ENCODE peak calls at places on chromosome 13, in five cellular contexts. One of them, this sample, is unnamed.

GRCh38 chr13:106088094-106088493 is 447.4 kb downstream of the EFNB2 start:
- DNase-seq in fibroblast of lung: peak; percentile 86
- DNase-seq in PC-9: no peak
- DNase-seq in SJSA1: no peak
- DNase-seq in CD8-positive, alpha-beta memory T cell: no peak
- DNase-seq in this sample: no peak

GRCh38 chr13:113453962-113454361 is 674 bp upstream of the ADPRHL1 start:
- DNase-seq in fibroblast of lung: peak; percentile 26
- DNase-seq in PC-9: no peak
- DNase-seq in SJSA1: no peak
- DNase-seq in CD8-positive, alpha-beta memory T cell: no peak
- DNase-seq in this sample: no peak

GRCh38 chr13:45468676-45469075 is 3.9 kb downstream of the COG3 start:
- DNase-seq in fibroblast of lung: no peak
- DNase-seq in PC-9: peak; percentile 38
- DNase-seq in SJSA1: no peak
- DNase-seq in CD8-positive, alpha-beta memory T cell: no peak
- DNase-seq in this sample: no peak

GRCh38 chr13:27607125-27607524 is 13.2 kb downstream of the LNX2 start:
- DNase-seq in fibroblast of lung: peak; percentile 85
- DNase-seq in PC-9: peak; percentile 72
- DNase-seq in SJSA1: peak; percentile 30
- DNase-seq in CD8-positive, alpha-beta memory T cell: no peak
- DNase-seq in this sample: no peak

GRCh38 chr13:93603043-93603442 is 376.4 kb downstream of the GPC6 start:
- DNase-seq in fibroblast of lung: peak; percentile 93
- DNase-seq in PC-9: peak; percentile 52
- DNase-seq in SJSA1: peak; percentile 96
- DNase-seq in CD8-positive, alpha-beta memory T cell: no peak
- DNase-seq in this sample: no peak

GRCh38 chr13:24148414-24149305 is 11.9 kb upstream of the SPATA13 start:
- DNase-seq in fibroblast of lung: peak; percentile 99
- DNase-seq in PC-9: peak; percentile 99
- DNase-seq in SJSA1: peak; percentile 96
- DNase-seq in CD8-positive, alpha-beta memory T cell: no peak
- DNase-seq in this sample: no peak

GRCh38 chr13:42000836-42001235 is 39.9 kb upstream of the VWA8 start:
- DNase-seq in fibroblast of lung: peak; percentile 54
- DNase-seq in PC-9: no peak
- DNase-seq in SJSA1: no peak
- DNase-seq in CD8-positive, alpha-beta memory T cell: no peak
- DNase-seq in this sample: no peak

GRCh38 chr13:28458604-28459003 is 36.3 kb downstream of the FLT1 start:
- DNase-seq in fibroblast of lung: no peak
- DNase-seq in PC-9: no peak
- DNase-seq in SJSA1: no peak
- DNase-seq in CD8-positive, alpha-beta memory T cell: no peak
- DNase-seq in this sample: no peak

GRCh38 chr13:50421457-50422130 is 406.4 kb downstream of the KCNRG start:
- DNase-seq in fibroblast of lung: peak; percentile 71
- DNase-seq in PC-9: peak; percentile 83
- DNase-seq in SJSA1: no peak
- DNase-seq in CD8-positive, alpha-beta memory T cell: no peak
- DNase-seq in this sample: no peak

GRCh38 chr13:109734002-109734785 is 52.2 kb downstream of the IRS2 start:
- DNase-seq in fibroblast of lung: no peak
- DNase-seq in PC-9: no peak
- DNase-seq in SJSA1: no peak
- DNase-seq in CD8-positive, alpha-beta memory T cell: no peak
- DNase-seq in this sample: no peak

GRCh38 chr13:77915676-77916075 is 3.0 kb downstream of the EDNRB start:
- DNase-seq in fibroblast of lung: no peak
- DNase-seq in PC-9: no peak
- DNase-seq in SJSA1: no peak
- DNase-seq in CD8-positive, alpha-beta memory T cell: no peak
- DNase-seq in this sample: no peak

GRCh38 chr13:43284162-43284561 is 260.8 kb downstream of the DNAJC15 start:
- DNase-seq in fibroblast of lung: peak; percentile 81
- DNase-seq in PC-9: no peak
- DNase-seq in SJSA1: peak; percentile 69
- DNase-seq in CD8-positive, alpha-beta memory T cell: no peak
- DNase-seq in this sample: no peak

GRCh38 chr13:99955747-99956472 is 15.7 kb downstream of the ZIC5 start:
- DNase-seq in fibroblast of lung: peak; percentile 36
- DNase-seq in PC-9: no peak
- DNase-seq in SJSA1: no peak
- DNase-seq in CD8-positive, alpha-beta memory T cell: no peak
- DNase-seq in this sample: no peak

GRCh38 chr13:21010621-21011020 is 50.8 kb downstream of the LATS2 start:
- DNase-seq in fibroblast of lung: peak; percentile 24
- DNase-seq in PC-9: no peak
- DNase-seq in SJSA1: no peak
- DNase-seq in CD8-positive, alpha-beta memory T cell: no peak
- DNase-seq in this sample: no peak

GRCh38 chr13:72109863-72110262 is 242.9 kb upstream of the DACH1 start:
- DNase-seq in fibroblast of lung: peak; percentile 61
- DNase-seq in PC-9: no peak
- DNase-seq in SJSA1: no peak
- DNase-seq in CD8-positive, alpha-beta memory T cell: no peak
- DNase-seq in this sample: no peak

GRCh38 chr13:98326274-98326673 is 149.2 kb upstream of the RNF113B start:
- DNase-seq in fibroblast of lung: no peak
- DNase-seq in PC-9: no peak
- DNase-seq in SJSA1: no peak
- DNase-seq in CD8-positive, alpha-beta memory T cell: no peak
- DNase-seq in this sample: no peak

GRCh38 chr13:98328511-98328910 is 151.4 kb upstream of the RNF113B start:
- DNase-seq in fibroblast of lung: no peak
- DNase-seq in PC-9: no peak
- DNase-seq in SJSA1: no peak
- DNase-seq in CD8-positive, alpha-beta memory T cell: no peak
- DNase-seq in this sample: no peak

GRCh38 chr13:98324105-98324504 is 147.0 kb upstream of the RNF113B start:
- DNase-seq in fibroblast of lung: peak; percentile 43
- DNase-seq in PC-9: no peak
- DNase-seq in SJSA1: no peak
- DNase-seq in CD8-positive, alpha-beta memory T cell: no peak
- DNase-seq in this sample: no peak

GRCh38 chr13:98325724-98326123 is 148.7 kb upstream of the RNF113B start:
- DNase-seq in fibroblast of lung: no peak
- DNase-seq in PC-9: no peak
- DNase-seq in SJSA1: no peak
- DNase-seq in CD8-positive, alpha-beta memory T cell: no peak
- DNase-seq in this sample: no peak

DNA sequence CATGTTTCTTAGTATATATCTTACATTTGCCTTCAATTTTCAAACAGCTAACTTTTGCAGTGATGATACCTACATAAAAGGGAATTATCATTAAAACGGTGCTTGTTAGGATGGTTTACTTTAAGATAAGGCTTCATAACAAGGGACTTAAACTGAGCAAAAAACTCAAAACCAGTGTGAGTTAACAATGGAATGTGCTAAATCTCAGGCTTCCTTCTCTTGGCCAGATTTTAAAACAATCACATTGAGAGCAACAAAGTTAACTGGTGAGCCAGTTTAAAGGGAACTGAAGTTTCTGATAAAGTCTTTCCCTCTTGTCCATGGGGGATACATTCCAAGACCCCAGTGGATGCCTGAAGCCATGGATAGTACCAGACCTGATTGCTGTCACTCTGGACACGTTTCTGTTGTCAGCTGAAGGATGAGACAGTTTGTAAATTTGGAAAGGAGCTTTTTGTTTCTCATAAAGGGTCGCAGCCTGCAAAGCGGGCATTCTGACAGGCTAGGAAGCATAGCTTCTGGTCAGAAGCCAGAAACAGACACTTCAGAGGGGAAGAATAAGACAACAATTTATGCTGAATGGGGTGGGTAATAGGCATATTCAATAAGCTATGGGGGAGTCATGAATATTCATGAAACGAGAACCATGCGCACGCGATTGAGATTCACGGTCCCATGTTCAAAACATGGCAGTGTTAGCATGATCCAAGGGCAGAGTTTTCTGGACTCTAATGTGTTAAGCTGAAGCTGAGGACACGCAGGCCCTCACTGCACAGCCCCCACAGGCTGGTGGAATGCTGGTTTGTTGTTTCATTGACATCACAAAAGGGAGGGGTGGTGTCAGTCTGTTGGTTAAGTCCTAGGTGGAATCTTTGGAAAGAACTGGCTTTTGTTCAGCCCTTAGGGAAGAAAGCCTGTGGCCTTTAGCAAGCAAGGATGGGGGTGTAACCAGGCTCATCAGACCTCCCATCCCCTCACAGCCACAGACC is 150.6 kb upstream of the RNF113B start:
- DNase-seq in fibroblast of lung: peak; percentile 88
- DNase-seq in PC-9: no peak
- DNase-seq in SJSA1: peak; percentile 78
- DNase-seq in CD8-positive, alpha-beta memory T cell: no peak
- DNase-seq in this sample: no peak
- H3K4me1 ChIP-seq in fibroblast of lung: peaks cover 9% of the 10 kb centered on the region
- H3K4me1 ChIP-seq in PC-9: no peaks in the 10 kb centered on the region
- H3K4me1 ChIP-seq in SJSA1: peaks cover 35% of the 10 kb centered on the region
- H3K4me1 ChIP-seq in CD8-positive, alpha-beta memory T cell: no peaks in the 10 kb centered on the region
- H3K4me1 ChIP-seq in this sample: no peaks in the 10 kb centered on the region

GRCh38 chr13:110910013-110910890 is 4.6 kb downstream of the ANKRD10 start:
- DNase-seq in fibroblast of lung: no peak
- DNase-seq in PC-9: no peak
- DNase-seq in SJSA1: no peak
- DNase-seq in CD8-positive, alpha-beta memory T cell: no peak
- DNase-seq in this sample: no peak

GRCh38 chr13:110913911-110914292 is 967 bp downstream of the ANKRD10 start:
- DNase-seq in fibroblast of lung: no peak
- DNase-seq in PC-9: no peak
- DNase-seq in SJSA1: no peak
- DNase-seq in CD8-positive, alpha-beta memory T cell: no peak
- DNase-seq in this sample: no peak

GRCh38 chr13:110913322-110913721 is 1.5 kb downstream of the ANKRD10 start:
- DNase-seq in fibroblast of lung: peak; percentile 33
- DNase-seq in PC-9: peak; percentile 75
- DNase-seq in SJSA1: peak; percentile 68
- DNase-seq in CD8-positive, alpha-beta memory T cell: peak; percentile 18
- DNase-seq in this sample: no peak

GRCh38 chr13:110912651-110913051 is 2.2 kb downstream of the ANKRD10 start:
- DNase-seq in fibroblast of lung: peak; percentile 86
- DNase-seq in PC-9: peak; percentile 44
- DNase-seq in SJSA1: peak; percentile 84
- DNase-seq in CD8-positive, alpha-beta memory T cell: no peak
- DNase-seq in this sample: no peak

DNA sequence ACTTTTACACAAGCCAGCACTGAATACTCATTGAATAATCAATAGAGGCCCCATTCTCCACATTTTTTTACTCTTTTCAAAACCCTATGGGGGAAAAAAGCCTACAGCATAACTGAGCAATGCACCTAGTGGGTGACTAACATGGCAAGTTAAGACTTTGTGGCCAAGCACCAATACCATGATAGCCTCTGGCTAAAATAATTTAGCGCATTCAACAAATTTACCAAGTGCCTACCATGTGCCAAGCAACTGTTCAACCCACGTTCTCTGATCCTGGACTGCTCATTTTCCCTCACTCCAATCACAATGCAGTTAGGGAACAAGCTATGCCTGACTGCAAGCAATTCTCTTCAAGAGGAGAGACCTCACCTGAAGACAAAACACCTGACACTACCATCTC is 3.0 kb downstream of the ANKRD10 start:
- DNase-seq in fibroblast of lung: peak; percentile 41
- DNase-seq in PC-9: peak; percentile 57
- DNase-seq in SJSA1: no peak
- DNase-seq in CD8-positive, alpha-beta memory T cell: no peak
- DNase-seq in this sample: no peak
- H3K4me3 ChIP-seq in fibroblast of lung: peak overlapping the region; percentile 0
- H3K4me3 ChIP-seq in PC-9: peak overlapping the region; percentile 77
- H3K4me3 ChIP-seq in SJSA1: peak overlapping the region; percentile 98
- H3K4me3 ChIP-seq in CD8-positive, alpha-beta memory T cell: no peak overlapping the region
- H3K4me3 ChIP-seq in this sample: no peak overlapping the region

GRCh38 chr13:97257800-97258799 is 36.0 kb downstream of the MBNL2 start:
- DNase-seq in fibroblast of lung: peak; percentile 96
- DNase-seq in PC-9: peak; percentile 100
- DNase-seq in SJSA1: peak; percentile 88
- DNase-seq in CD8-positive, alpha-beta memory T cell: no peak
- DNase-seq in this sample: no peak
- H3K4me1 ChIP-seq in fibroblast of lung: peaks cover 52% of the 10 kb centered on the region
- H3K4me1 ChIP-seq in PC-9: peaks cover 82% of the 10 kb centered on the region
- H3K4me1 ChIP-seq in SJSA1: peaks cover 66% of the 10 kb centered on the region
- H3K4me1 ChIP-seq in CD8-positive, alpha-beta memory T cell: peaks cover 27% of the 10 kb centered on the region
- H3K4me1 ChIP-seq in this sample: peaks cover 87% of the 10 kb centered on the region

GRCh38 chr13:80469105-80469840 is 128.3 kb upstream of the SPRY2 start:
- DNase-seq in fibroblast of lung: no peak
- DNase-seq in PC-9: no peak
- DNase-seq in SJSA1: no peak
- DNase-seq in CD8-positive, alpha-beta memory T cell: no peak
- DNase-seq in this sample: no peak
- H3K4me3 ChIP-seq in fibroblast of lung: no peak overlapping the region
- H3K4me3 ChIP-seq in PC-9: no peak overlapping the region
- H3K4me3 ChIP-seq in SJSA1: no peak overlapping the region
- H3K4me3 ChIP-seq in CD8-positive, alpha-beta memory T cell: no peak overlapping the region
- H3K4me3 ChIP-seq in this sample: no peak overlapping the region

GRCh38 chr13:103799028-103799427 is 732.8 kb upstream of the SLC10A2 start:
- DNase-seq in fibroblast of lung: no peak
- DNase-seq in PC-9: no peak
- DNase-seq in SJSA1: no peak
- DNase-seq in CD8-positive, alpha-beta memory T cell: no peak
- DNase-seq in this sample: no peak

GRCh38 chr13:103794526-103794925 is 728.3 kb upstream of the SLC10A2 start:
- DNase-seq in fibroblast of lung: no peak
- DNase-seq in PC-9: no peak
- DNase-seq in SJSA1: no peak
- DNase-seq in CD8-positive, alpha-beta memory T cell: no peak
- DNase-seq in this sample: no peak

GRCh38 chr13:103795892-103796478 is 729.8 kb upstream of the SLC10A2 start:
- DNase-seq in fibroblast of lung: no peak
- DNase-seq in PC-9: no peak
- DNase-seq in SJSA1: no peak
- DNase-seq in CD8-positive, alpha-beta memory T cell: no peak
- DNase-seq in this sample: no peak
- H3K4me1 ChIP-seq in fibroblast of lung: no peaks in the 10 kb centered on the region
- H3K4me1 ChIP-seq in PC-9: no peaks in the 10 kb centered on the region
- H3K4me1 ChIP-seq in SJSA1: no peaks in the 10 kb centered on the region
- H3K4me1 ChIP-seq in CD8-positive, alpha-beta memory T cell: no peaks in the 10 kb centered on the region
- H3K4me1 ChIP-seq in this sample: no peaks in the 10 kb centered on the region

This sample was measured in esophagus squamous epithelium.